ENCODE peak calls at places on chromosomes 7 and 10, in four cellular contexts. One of them, this sample, is unnamed.

GRCh38 chr10:132618158-132618924 is 80.8 kb downstream of the INPP5A start:
- DNase-seq in endothelial cell of umbilical vein: no peak
- DNase-seq in H1: no peak
- DNase-seq in neural progenitor cell: no peak
- DNase-seq in this sample: no peak

GRCh38 chr10:22042557-22043326 is 39.2 kb upstream of the DNAJC1 start:
- DNase-seq in neural progenitor cell: peak; percentile 39
- DNase-seq in H1: peak; percentile 10
- DNase-seq in endothelial cell of umbilical vein: no peak
- DNase-seq in this sample: no peak

GRCh38 chr7:3217166-3217565 is 83.9 kb upstream of the SDK1 start:
- DNase-seq in neural progenitor cell: no peak
- DNase-seq in H1: no peak
- DNase-seq in endothelial cell of umbilical vein: no peak
- DNase-seq in this sample: no peak

GRCh38 chr10:101683226-101683625 is 11.7 kb downstream of the FBXW4 start:
- DNase-seq in H1: no peak
- DNase-seq in neural progenitor cell: no peak
- DNase-seq in endothelial cell of umbilical vein: no peak
- DNase-seq in this sample: no peak

GRCh38 chr7:112869111-112869774 is 79.0 kb upstream of the TMEM168 start:
- DNase-seq in H1: peak; percentile 59
- DNase-seq in neural progenitor cell: peak; percentile 53
- DNase-seq in endothelial cell of umbilical vein: peak; percentile 51
- DNase-seq in this sample: peak; percentile 36

GRCh38 chr10:62853710-62854109 is 37.5 kb upstream of the EGR2 start:
- DNase-seq in endothelial cell of umbilical vein: no peak
- DNase-seq in neural progenitor cell: no peak
- DNase-seq in H1: no peak
- DNase-seq in this sample: no peak

GRCh38 chr10:70364001-70364771 is 18.2 kb downstream of the LRRC20 start:
- DNase-seq in neural progenitor cell: peak; percentile 93
- DNase-seq in H1: peak; percentile 76
- DNase-seq in endothelial cell of umbilical vein: peak; percentile 79
- DNase-seq in this sample: peak; percentile 89

GRCh38 chr10:75234683-75235374 is 928 bp downstream of the COMTD1 start:
- DNase-seq in neural progenitor cell: peak; percentile 85
- DNase-seq in endothelial cell of umbilical vein: no peak
- DNase-seq in H1: no peak
- DNase-seq in this sample: no peak

GRCh38 chr10:44253769-44254462 is 131.0 kb downstream of the CXCL12 start:
- DNase-seq in neural progenitor cell: no peak
- DNase-seq in endothelial cell of umbilical vein: no peak
- DNase-seq in H1: no peak
- DNase-seq in this sample: no peak

GRCh38 chr7:32228601-32229000 is 158.4 kb upstream of the PDE1C start:
- DNase-seq in endothelial cell of umbilical vein: no peak
- DNase-seq in neural progenitor cell: no peak
- DNase-seq in H1: no peak
- DNase-seq in this sample: no peak

GRCh38 chr10:63042256-63042655 is 90.9 kb upstream of the NRBF2 start:
- DNase-seq in H1: no peak
- DNase-seq in endothelial cell of umbilical vein: peak; percentile 10
- DNase-seq in neural progenitor cell: no peak
- DNase-seq in this sample: no peak

GRCh38 chr10:124010563-124011131 is 82.8 kb downstream of the CHST15 start:
- DNase-seq in endothelial cell of umbilical vein: no peak
- DNase-seq in H1: peak; percentile 78
- DNase-seq in neural progenitor cell: peak; percentile 92
- DNase-seq in this sample: no peak

GRCh38 chr7:154598405-154598804 is 404.5 kb downstream of the PAXIP1 start:
- DNase-seq in endothelial cell of umbilical vein: no peak
- DNase-seq in neural progenitor cell: no peak
- DNase-seq in H1: no peak
- DNase-seq in this sample: no peak

GRCh38 chr10:58963101-58963534 is 213.3 kb upstream of the PHYHIPL start:
- DNase-seq in H1: no peak
- DNase-seq in endothelial cell of umbilical vein: no peak
- DNase-seq in neural progenitor cell: peak; percentile 72
- DNase-seq in this sample: no peak

GRCh38 chr7:131507592-131508331 is 48.7 kb downstream of the PODXL start:
- DNase-seq in H1: no peak
- DNase-seq in neural progenitor cell: peak; percentile 78
- DNase-seq in endothelial cell of umbilical vein: peak; percentile 76
- DNase-seq in this sample: peak; percentile 86

GRCh38 chr7:134780166-134780853 is 876 bp downstream of the CALD1 start:
- DNase-seq in H1: no peak
- DNase-seq in endothelial cell of umbilical vein: peak; percentile 26
- DNase-seq in neural progenitor cell: no peak
- DNase-seq in this sample: no peak

GRCh38 chr7:106947244-106947728 is 82.2 kb downstream of the PIK3CG start:
- DNase-seq in neural progenitor cell: peak; percentile 83
- DNase-seq in endothelial cell of umbilical vein: peak; percentile 83
- DNase-seq in H1: peak; percentile 83
- DNase-seq in this sample: peak; percentile 49

GRCh38 chr7:141630621-141631020 is 71.3 kb downstream of the DENND11 start:
- DNase-seq in endothelial cell of umbilical vein: no peak
- DNase-seq in neural progenitor cell: no peak
- DNase-seq in H1: no peak
- DNase-seq in this sample: no peak

GRCh38 chr10:86795353-86795752 is 38.9 kb downstream of the BMPR1A start:
- DNase-seq in endothelial cell of umbilical vein: no peak
- DNase-seq in H1: no peak
- DNase-seq in neural progenitor cell: peak; percentile 80
- DNase-seq in this sample: no peak

GRCh38 chr7:87216701-87217508 is 2.6 kb downstream of the TMEM243 start:
- DNase-seq in endothelial cell of umbilical vein: peak; percentile 15
- DNase-seq in H1: no peak
- DNase-seq in neural progenitor cell: no peak
- DNase-seq in this sample: no peak

GRCh38 chr10:117477241-117477947 is 65.2 kb upstream of the EMX2 start:
- DNase-seq in endothelial cell of umbilical vein: no peak
- DNase-seq in H1: no peak
- DNase-seq in neural progenitor cell: no peak
- DNase-seq in this sample: no peak
- H3K9ac ChIP-seq in endothelial cell of umbilical vein: no peak overlapping the region
- H3K9ac ChIP-seq in H1: no peak overlapping the region
- H3K9ac ChIP-seq in neural progenitor cell: no peak overlapping the region
- H3K9ac ChIP-seq in this sample: no peak overlapping the region

GRCh38 chr7:786472-787255 is 45.6 kb upstream of the SUN1 start:
- DNase-seq in neural progenitor cell: peak; percentile 73
- DNase-seq in H1: peak; percentile 38
- DNase-seq in endothelial cell of umbilical vein: peak; percentile 57
- DNase-seq in this sample: peak; percentile 77
- TF ChIP-seq CTCF in neural progenitor cell: peak; percentile 82
- TF ChIP-seq CTCF in H1: peak; percentile 83
- TF ChIP-seq CTCF in endothelial cell of umbilical vein: peak; percentile 84
- TF ChIP-seq CTCF in this sample: peak; percentile 73

GRCh38 chr7:137847418-137848050 is 760 bp upstream of the DGKI start:
- DNase-seq in H1: no peak
- DNase-seq in endothelial cell of umbilical vein: peak; percentile 12
- DNase-seq in neural progenitor cell: peak; percentile 71
- DNase-seq in this sample: no peak
- H3K4me3 ChIP-seq in H1: peak overlapping the region; percentile 63
- H3K4me3 ChIP-seq in endothelial cell of umbilical vein: no peak overlapping the region
- H3K4me3 ChIP-seq in neural progenitor cell: peak overlapping the region; percentile 43
- H3K4me3 ChIP-seq in this sample: no peak overlapping the region

GRCh38 chr10:116371737-116372136 is 47.5 kb downstream of the CCDC172 start:
- DNase-seq in neural progenitor cell: no peak
- DNase-seq in endothelial cell of umbilical vein: no peak
- DNase-seq in H1: no peak
- DNase-seq in this sample: no peak
- H3K9ac ChIP-seq in neural progenitor cell: no peak overlapping the region
- H3K9ac ChIP-seq in endothelial cell of umbilical vein: no peak overlapping the region
- H3K9ac ChIP-seq in H1: no peak overlapping the region
- H3K9ac ChIP-seq in this sample: no peak overlapping the region

GRCh38 chr7:5422324-5423271 is 1.0 kb downstream of the TNRC18 start:
- DNase-seq in neural progenitor cell: peak; percentile 83
- DNase-seq in endothelial cell of umbilical vein: peak; percentile 39
- DNase-seq in H1: no peak
- DNase-seq in this sample: no peak
- TF ChIP-seq CTCF in neural progenitor cell: no peak
- TF ChIP-seq CTCF in endothelial cell of umbilical vein: no peak
- TF ChIP-seq CTCF in H1: no peak
- TF ChIP-seq CTCF in this sample: no peak

GRCh38 chr7:46291601-46292150 is 370.6 kb upstream of the IGFBP3 start:
- DNase-seq in endothelial cell of umbilical vein: no peak
- DNase-seq in neural progenitor cell: no peak
- DNase-seq in H1: no peak
- DNase-seq in this sample: no peak
- H3K4me3 ChIP-seq in endothelial cell of umbilical vein: no peak overlapping the region
- H3K4me3 ChIP-seq in neural progenitor cell: no peak overlapping the region
- H3K4me3 ChIP-seq in H1: no peak overlapping the region
- H3K4me3 ChIP-seq in this sample: no peak overlapping the region

GRCh38 chr10:31867646-31868045 is 61.0 kb downstream of the ARHGAP12 start:
- DNase-seq in H1: no peak
- DNase-seq in neural progenitor cell: no peak
- DNase-seq in endothelial cell of umbilical vein: no peak
- DNase-seq in this sample: no peak

GRCh38 chr10:31866118-31866670 is 62.4 kb downstream of the ARHGAP12 start:
- DNase-seq in H1: no peak
- DNase-seq in endothelial cell of umbilical vein: no peak
- DNase-seq in neural progenitor cell: no peak
- DNase-seq in this sample: peak; percentile 52

GRCh38 chr10:31864834-31865518 is 63.7 kb downstream of the ARHGAP12 start:
- DNase-seq in H1: peak; percentile 10
- DNase-seq in neural progenitor cell: peak; percentile 19
- DNase-seq in endothelial cell of umbilical vein: peak; percentile 85
- DNase-seq in this sample: no peak
- H3K9ac ChIP-seq in H1: no peak overlapping the region
- H3K9ac ChIP-seq in neural progenitor cell: no peak overlapping the region
- H3K9ac ChIP-seq in endothelial cell of umbilical vein: peak overlapping the region; percentile 60
- H3K9ac ChIP-seq in this sample: peak overlapping the region; percentile 2

GRCh38 chr7:65235586-65235985 is 138.1 kb upstream of the ZNF92 start:
- DNase-seq in neural progenitor cell: no peak
- DNase-seq in endothelial cell of umbilical vein: no peak
- DNase-seq in H1: no peak
- DNase-seq in this sample: no peak
- TF ChIP-seq CTCF in neural progenitor cell: no peak
- TF ChIP-seq CTCF in endothelial cell of umbilical vein: no peak
- TF ChIP-seq CTCF in H1: peak; percentile 5
- TF ChIP-seq CTCF in this sample: no peak